ENCODE peak calls at places on chromosome 16, in four cellular contexts. F, Z, Y and G are unnamed samples.

GRCh38 chr16:10883004-10883403 is 6.0 kb downstream of the CIITA start:
- DNase-seq in Z (no peak), F (no peak), Y (no peak), G (no peak)

GRCh38 chr16:53829186-53829747 is 125.3 kb downstream of the FTO start:
- DNase-seq in F (no peak), Y (no peak), Z (no peak), G (no peak)

GRCh38 chr16:83143788-83144187 is 517.0 kb downstream of the CDH13 start:
- DNase-seq in F (no peak), Z (no peak), Y (no peak), G (no peak)

GRCh38 chr16:915546-915945 is 55.2 kb downstream of the LMF1 start:
- DNase-seq in Z (no peak), F (no peak), Y (no peak), G (no peak)

GRCh38 chr16:8852534-8852933 is 16.3 kb downstream of the CARHSP1 start:
- DNase-seq in Y (no peak), F (no peak), Z (no peak), G (no peak)

GRCh38 chr16:9330036-9330545 is 238.6 kb downstream of the HAPSTR1 start:
- DNase-seq in Z (no peak), Y (no peak), F (no peak), G (no peak)

GRCh38 chr16:48531011-48531962 is 78.7 kb downstream of the N4BP1 start:
- DNase-seq in F (peak; percentile 80), Y (peak; percentile 53), Z (no peak), G (no peak)

GRCh38 chr16:7597677-7598076 is 265.0 kb downstream of the RBFOX1 start:
- DNase-seq in Z (no peak), F (no peak), Y (no peak), G (no peak)

GRCh38 chr16:49858200-49859129 is 2.6 kb upstream of the ZNF423 start:
- DNase-seq in Y (peak; percentile 55), F (peak; percentile 73), Z (no peak), G (no peak)

GRCh38 chr16:27449434-27450188 is 47.6 kb downstream of the IL21R start:
- DNase-seq in Y (no peak), F (no peak), Z (no peak), G (peak; percentile 83)

GRCh38 chr16:57970971-57971370 is at the start of gene CNGB1:
- DNase-seq in F (no peak), Z (no peak), Y (no peak), G (no peak)

GRCh38 chr16:60087530-60087929 is 1353.4 kb upstream of the GOT2 start:
- DNase-seq in F (no peak), Y (no peak), Z (no peak), G (no peak)

GRCh38 chr16:4515611-4516233 is 22.9 kb downstream of the CDIP1 start:
- DNase-seq in Y (no peak), F (no peak), Z (peak; percentile 82), G (no peak)

GRCh38 chr16:84048306-84048705 is 5.7 kb upstream of the SLC38A8 start:
- DNase-seq in Y (no peak), Z (no peak), F (no peak), G (no peak)

GRCh38 chr16:22188595-22189442 is 17.3 kb upstream of the EEF2K start:
- DNase-seq in Z (peak; percentile 90), Y (peak; percentile 43), F (peak; percentile 77), G (peak; percentile 44)

GRCh38 chr16:78210305-78210704 is 110.9 kb downstream of the WWOX start:
- DNase-seq in F (no peak), Y (no peak), Z (no peak), G (no peak)

GRCh38 chr16:30437511-30438046 is 7.7 kb upstream of the DCTPP1 start:
- DNase-seq in Z (no peak), F (no peak), Y (no peak), G (no peak)

GRCh38 chr16:83138976-83139690 is 512.4 kb downstream of the CDH13 start:
- DNase-seq in F (no peak), Z (no peak), Y (no peak), G (no peak)

GRCh38 chr16:17313085-17313611 is 157.6 kb downstream of the XYLT1 start:
- DNase-seq in F (peak; percentile 73), Y (no peak), Z (peak; percentile 85), G (no peak)

GRCh38 chr16:31455601-31456314 is 3.5 kb upstream of the ARMC5 start:
- DNase-seq in F (peak; percentile 60), Y (no peak), Z (no peak), G (no peak)

GRCh38 chr16:1101573-1102332 is 5.7 kb upstream of the C1QTNF8 start:
- DNase-seq in Z (no peak), F (no peak), Y (no peak), G (no peak)

GRCh38 chr16:57603110-57604024 is 25.1 kb upstream of the ADGRG1 start:
- DNase-seq in Z (no peak), Y (no peak), F (no peak), G (no peak)

GRCh38 chr16:70635356-70636016 is 10.9 kb upstream of the IL34 start:
- DNase-seq in Y (peak; percentile 33), Z (no peak), F (peak; percentile 88), G (no peak)

GRCh38 chr16:7423436-7423941 is 90.8 kb downstream of the RBFOX1 start:
- DNase-seq in F (no peak), Y (no peak), Z (no peak), G (no peak)